ENCODE peak calls at places on chromosomes 13 and 19, in six cellular contexts. One of them, this sample, is unnamed.

GRCh38 chr13:30446122-30446500 is 19.6 kb downstream of the HMGB1 start:
- DNase-seq in PC-3: no peak
- DNase-seq in GM23248: no peak
- DNase-seq in neuronal stem cell: no peak
- DNase-seq in neural progenitor cell: peak
- DNase-seq in PC-9: no peak
- DNase-seq in this sample: no peak

GRCh38 chr19:5340637-5341447 is at the start of gene PTPRS:
- DNase-seq in PC-3: peak
- DNase-seq in GM23248: peak
- DNase-seq in neuronal stem cell: peak
- DNase-seq in neural progenitor cell: peak
- DNase-seq in PC-9: no peak
- DNase-seq in this sample: peak

GRCh38 chr13:111526922-111527321 is 206.5 kb downstream of the TEX29 start:
- DNase-seq in PC-3: no peak
- DNase-seq in GM23248: no peak
- DNase-seq in neuronal stem cell: no peak
- DNase-seq in neural progenitor cell: no peak
- DNase-seq in PC-9: no peak
- DNase-seq in this sample: no peak

GRCh38 chr19:56273563-56274117 is 1.1 kb downstream of the EDDM13 start:
- DNase-seq in PC-3: peak
- DNase-seq in GM23248: peak
- DNase-seq in neuronal stem cell: no peak
- DNase-seq in neural progenitor cell: no peak
- DNase-seq in PC-9: no peak
- DNase-seq in this sample: peak

GRCh38 chr19:7986321-7987083 is 18.9 kb downstream of the ELAVL1 start:
- DNase-seq in PC-3: peak
- DNase-seq in GM23248: peak
- DNase-seq in neuronal stem cell: no peak
- DNase-seq in neural progenitor cell: no peak
- DNase-seq in PC-9: peak
- DNase-seq in this sample: peak

GRCh38 chr13:48687249-48687648 is 33.5 kb downstream of the CYSLTR2 start:
- DNase-seq in PC-3: no peak
- DNase-seq in GM23248: no peak
- DNase-seq in neuronal stem cell: no peak
- DNase-seq in neural progenitor cell: no peak
- DNase-seq in PC-9: no peak
- DNase-seq in this sample: no peak

GRCh38 chr13:20828540-20829364 is 55.0 kb upstream of the EEF1AKMT1 start:
- DNase-seq in PC-3: peak
- DNase-seq in GM23248: peak
- DNase-seq in neuronal stem cell: peak
- DNase-seq in neural progenitor cell: peak
- DNase-seq in PC-9: no peak
- DNase-seq in this sample: peak

GRCh38 chr19:40632311-40633036 is 31.3 kb downstream of the LTBP4 start:
- DNase-seq in PC-3: peak
- DNase-seq in GM23248: no peak
- DNase-seq in neuronal stem cell: no peak
- DNase-seq in neural progenitor cell: peak
- DNase-seq in PC-9: no peak
- DNase-seq in this sample: no peak

GRCh38 chr19:27742041-27742440 is 1470.9 kb downstream of the UQCRFS1 start:
- DNase-seq in PC-3: no peak
- DNase-seq in GM23248: no peak
- DNase-seq in neuronal stem cell: no peak
- DNase-seq in neural progenitor cell: no peak
- DNase-seq in PC-9: no peak
- DNase-seq in this sample: peak

GRCh38 chr19:49677232-49677881 is at the start of gene PRMT1:
- DNase-seq in PC-3: peak
- DNase-seq in GM23248: peak
- DNase-seq in neuronal stem cell: no peak
- DNase-seq in neural progenitor cell: no peak
- DNase-seq in PC-9: no peak
- DNase-seq in this sample: no peak

GRCh38 chr13:49368688-49369087 is 75.2 kb downstream of the CAB39L start:
- DNase-seq in PC-3: no peak
- DNase-seq in GM23248: no peak
- DNase-seq in neuronal stem cell: no peak
- DNase-seq in neural progenitor cell: no peak
- DNase-seq in PC-9: no peak
- DNase-seq in this sample: no peak

GRCh38 chr19:43798546-43799409 is 3.5 kb downstream of the LYPD5 start:
- DNase-seq in PC-3: peak
- DNase-seq in GM23248: peak
- DNase-seq in neuronal stem cell: no peak
- DNase-seq in neural progenitor cell: peak
- DNase-seq in PC-9: peak
- DNase-seq in this sample: peak

GRCh38 chr19:13356185-13356584 is 150.1 kb downstream of the CACNA1A start:
- DNase-seq in PC-3: no peak
- DNase-seq in GM23248: no peak
- DNase-seq in neuronal stem cell: no peak
- DNase-seq in neural progenitor cell: no peak
- DNase-seq in PC-9: no peak
- DNase-seq in this sample: no peak

GRCh38 chr13:48829536-48829935 is 146.2 kb upstream of the FNDC3A start:
- DNase-seq in PC-3: no peak
- DNase-seq in GM23248: no peak
- DNase-seq in neuronal stem cell: no peak
- DNase-seq in neural progenitor cell: no peak
- DNase-seq in PC-9: no peak
- DNase-seq in this sample: no peak

GRCh38 chr13:46864941-46865340 is 31.9 kb downstream of the HTR2A start:
- DNase-seq in PC-3: peak
- DNase-seq in GM23248: peak
- DNase-seq in neuronal stem cell: no peak
- DNase-seq in neural progenitor cell: no peak
- DNase-seq in PC-9: no peak
- DNase-seq in this sample: no peak
- H3K4me2 ChIP-seq in PC-3: no peak
- H3K4me2 ChIP-seq in GM23248: no peak
- H3K4me2 ChIP-seq in neuronal stem cell: no peak
- H3K4me2 ChIP-seq in neural progenitor cell: no peak
- H3K4me2 ChIP-seq in PC-9: no peak
- H3K4me2 ChIP-seq in this sample: no peak

DNA sequence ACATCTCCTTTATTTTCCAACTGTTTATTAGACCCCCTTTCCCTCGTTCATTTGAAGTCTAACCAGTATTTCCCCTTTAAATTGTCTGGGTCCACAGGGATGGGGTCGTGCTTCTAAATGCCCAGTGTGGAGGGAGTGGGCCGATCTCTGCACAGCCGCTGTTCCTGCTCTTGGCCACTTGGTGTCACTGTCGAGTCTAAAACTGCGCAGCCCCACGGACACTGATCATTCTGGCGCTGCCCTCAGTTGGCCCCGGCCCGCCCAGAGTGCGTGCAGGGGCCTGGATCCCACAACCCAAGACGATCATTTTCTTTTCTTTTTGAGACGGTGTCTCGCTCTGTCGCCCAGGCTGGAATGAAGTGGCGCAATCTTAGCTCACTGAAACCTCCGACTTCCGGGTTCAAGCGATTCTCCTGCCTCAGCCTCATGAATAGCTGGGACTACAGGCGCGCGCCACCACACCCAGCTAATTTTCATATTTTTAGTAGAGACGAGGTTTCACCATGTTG is 12.0 kb downstream of the WDR88 start:
- DNase-seq in PC-3: peak
- DNase-seq in GM23248: peak
- DNase-seq in neuronal stem cell: peak
- DNase-seq in neural progenitor cell: peak
- DNase-seq in PC-9: no peak
- DNase-seq in this sample: peak
- H3K4me2 ChIP-seq in PC-3: peak
- H3K4me2 ChIP-seq in GM23248: peak
- H3K4me2 ChIP-seq in neuronal stem cell: no peak
- H3K4me2 ChIP-seq in neural progenitor cell: no peak
- H3K4me2 ChIP-seq in PC-9: peak
- H3K4me2 ChIP-seq in this sample: no peak

GRCh38 chr19:11113140-11113708 is 24.0 kb downstream of the LDLR start:
- DNase-seq in PC-3: no peak
- DNase-seq in GM23248: no peak
- DNase-seq in neuronal stem cell: no peak
- DNase-seq in neural progenitor cell: no peak
- DNase-seq in PC-9: no peak
- DNase-seq in this sample: no peak

GRCh38 chr19:11115042-11115441 is 25.8 kb downstream of the LDLR start:
- DNase-seq in PC-3: no peak
- DNase-seq in GM23248: no peak
- DNase-seq in neuronal stem cell: no peak
- DNase-seq in neural progenitor cell: no peak
- DNase-seq in PC-9: no peak
- DNase-seq in this sample: no peak

GRCh38 chr19:11111117-11111770 is 22.0 kb downstream of the LDLR start:
- DNase-seq in PC-3: no peak
- DNase-seq in GM23248: no peak
- DNase-seq in neuronal stem cell: no peak
- DNase-seq in neural progenitor cell: no peak
- DNase-seq in PC-9: no peak
- DNase-seq in this sample: no peak

GRCh38 chr19:11115895-11116446 is 26.7 kb downstream of the LDLR start:
- DNase-seq in PC-3: no peak
- DNase-seq in GM23248: no peak
- DNase-seq in neuronal stem cell: no peak
- DNase-seq in neural progenitor cell: no peak
- DNase-seq in PC-9: no peak
- DNase-seq in this sample: no peak

DNA sequence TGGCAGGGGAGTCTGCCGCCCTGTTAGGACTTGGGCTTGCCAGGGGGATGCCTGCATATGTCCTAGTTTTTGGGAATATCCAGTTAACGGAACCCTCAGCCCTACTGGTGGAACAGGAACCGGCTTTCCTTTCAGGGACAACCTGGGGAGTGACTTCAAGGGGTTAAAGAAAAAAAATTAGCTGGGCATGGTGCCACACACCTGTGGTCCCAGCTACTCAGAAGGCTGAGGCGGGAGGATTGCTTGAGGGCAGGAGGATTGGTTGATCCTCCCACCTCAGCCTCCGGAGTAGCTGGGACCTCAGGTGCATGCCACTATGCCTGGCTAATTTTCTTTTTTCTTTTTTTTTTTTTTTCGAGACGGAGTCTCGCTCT is 22.5 kb downstream of the LDLR start:
- DNase-seq in PC-3: peak
- DNase-seq in GM23248: no peak
- DNase-seq in neuronal stem cell: no peak
- DNase-seq in neural progenitor cell: no peak
- DNase-seq in PC-9: peak
- DNase-seq in this sample: no peak
- H3K4me2 ChIP-seq in PC-3: no peak
- H3K4me2 ChIP-seq in GM23248: no peak
- H3K4me2 ChIP-seq in neuronal stem cell: no peak
- H3K4me2 ChIP-seq in neural progenitor cell: no peak
- H3K4me2 ChIP-seq in PC-9: no peak
- H3K4me2 ChIP-seq in this sample: no peak

GRCh38 chr19:17942181-17942580 is 9.4 kb downstream of the CCDC124 start:
- DNase-seq in PC-3: no peak
- DNase-seq in GM23248: no peak
- DNase-seq in neuronal stem cell: no peak
- DNase-seq in neural progenitor cell: no peak
- DNase-seq in PC-9: no peak
- DNase-seq in this sample: no peak

GRCh38 chr19:17944301-17944700 is 11.5 kb downstream of the CCDC124 start:
- DNase-seq in PC-3: peak
- DNase-seq in GM23248: peak
- DNase-seq in neuronal stem cell: no peak
- DNase-seq in neural progenitor cell: no peak
- DNase-seq in PC-9: no peak
- DNase-seq in this sample: peak

GRCh38 chr19:17946965-17947784 is 14.4 kb downstream of the CCDC124 start:
- DNase-seq in PC-3: no peak
- DNase-seq in GM23248: no peak
- DNase-seq in neuronal stem cell: no peak
- DNase-seq in neural progenitor cell: no peak
- DNase-seq in PC-9: no peak
- DNase-seq in this sample: no peak

GRCh38 chr19:17943284-17944221 is 10.7 kb downstream of the CCDC124 start:
- DNase-seq in PC-3: no peak
- DNase-seq in GM23248: no peak
- DNase-seq in neuronal stem cell: no peak
- DNase-seq in neural progenitor cell: no peak
- DNase-seq in PC-9: no peak
- DNase-seq in this sample: no peak

DNA sequence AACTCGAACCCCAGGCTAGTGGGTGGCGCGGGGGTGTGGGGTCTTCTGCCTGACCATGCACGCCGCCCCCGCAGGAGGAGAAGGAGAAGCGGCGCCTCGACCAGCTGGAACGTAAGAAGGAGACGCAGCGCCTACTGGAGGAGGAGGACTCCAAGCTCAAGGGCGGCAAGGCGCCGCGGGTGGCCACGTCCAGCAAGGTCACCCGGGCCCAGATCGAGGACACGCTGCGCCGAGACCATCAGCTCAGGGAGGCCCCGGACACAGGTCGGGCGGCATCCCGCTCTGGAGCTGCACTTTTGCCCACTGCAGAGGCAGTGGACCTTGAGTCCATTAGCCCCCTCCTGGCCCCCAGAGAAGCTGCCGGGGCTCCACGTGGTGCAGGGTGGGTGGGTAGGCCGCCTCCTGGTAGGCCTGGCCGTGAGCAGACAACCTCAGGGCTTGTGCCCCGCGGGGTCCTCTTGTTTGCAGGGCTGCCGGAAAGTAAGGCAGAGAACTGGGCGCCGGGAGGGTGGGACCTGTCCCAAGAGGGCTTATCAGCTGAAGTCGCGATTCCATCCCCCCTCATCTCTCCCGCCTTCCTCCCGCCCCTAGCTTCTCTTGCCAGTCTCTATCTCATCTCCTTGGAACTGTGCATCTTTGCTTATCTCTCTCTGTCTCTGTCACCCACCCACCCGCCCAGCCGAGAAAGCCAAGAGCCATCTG is 9.9 kb downstream of the CCDC124 start:
- DNase-seq in PC-3: no peak
- DNase-seq in GM23248: no peak
- DNase-seq in neuronal stem cell: no peak
- DNase-seq in neural progenitor cell: no peak
- DNase-seq in PC-9: no peak
- DNase-seq in this sample: no peak
- H3K4me2 ChIP-seq in PC-3: no peak
- H3K4me2 ChIP-seq in GM23248: no peak
- H3K4me2 ChIP-seq in neuronal stem cell: peak
- H3K4me2 ChIP-seq in neural progenitor cell: no peak
- H3K4me2 ChIP-seq in PC-9: no peak
- H3K4me2 ChIP-seq in this sample: no peak